ENCODE peak calls at places on chromosomes 2 and 18, in seven cellular contexts. D, W, K, R, M, O and V are unnamed samples.

GRCh38 chr2:46387292-46387691 is 90.1 kb downstream of the EPAS1 start:
- DNase-seq in M (no peak), K (no peak), R (no peak), D (no peak), O (no peak), W (no peak), V (peak)

GRCh38 chr2:158191076-158191566 is 89.4 kb downstream of the UPP2 start:
- DNase-seq in M (peak), D (no peak), O (no peak), K (peak), W (no peak), R (peak), V (peak)

GRCh38 chr2:193963472-193964119 is 1693.4 kb upstream of the SLC39A10 start:
- DNase-seq in W (no peak), K (peak), D (peak), R (peak), M (peak), O (no peak), V (no peak)

GRCh38 chr2:189933911-189934399 is 128.6 kb downstream of the MSTN start:
- DNase-seq in M (no peak), K (no peak), R (peak), D (no peak), W (no peak), O (no peak), V (no peak)

GRCh38 chr2:146477383-146477782 is 1367.4 kb upstream of the ACVR2A start:
- DNase-seq in M (no peak), R (no peak), O (no peak), W (no peak), K (no peak), D (no peak), V (peak)

GRCh38 chr2:109719871-109720270 is 74.2 kb upstream of the RGPD5 start:
- DNase-seq in O (no peak), W (no peak), D (no peak), K (no peak), R (no peak), M (no peak), V (peak)

GRCh38 chr2:1224901-1225300 is 188.4 kb upstream of the TPO start:
- DNase-seq in M (no peak), K (no peak), W (no peak), O (no peak), D (no peak), R (no peak), V (no peak)

GRCh38 chr18:48831113-48831759 is 119.5 kb downstream of the SMAD7 start:
- DNase-seq in D (no peak), O (peak), K (no peak), R (no peak), M (no peak), W (no peak), V (no peak)

GRCh38 chr2:54384301-54385035 is 71.7 kb upstream of the SPTBN1 start:
- DNase-seq in W (no peak), M (no peak), D (no peak), R (no peak), O (peak), K (no peak), V (no peak)

GRCh38 chr2:151777911-151778310 is 43.6 kb upstream of the NEB start:
- DNase-seq in R (no peak), K (no peak), O (no peak), M (no peak), W (no peak), D (no peak), V (no peak)

GRCh38 chr2:196066794-196067382 is 1.7 kb downstream of the DNAH7 start:
- DNase-seq in D (peak), K (no peak), O (no peak), M (peak), R (peak), W (peak), V (peak)

GRCh38 chr2:73939419-73939818 is 12.7 kb downstream of the DGUOK start:
- DNase-seq in K (no peak), D (no peak), O (peak), M (no peak), W (no peak), R (peak), V (no peak)

GRCh38 chr18:77108001-77108692 is 24.4 kb downstream of the MBP start:
- DNase-seq in R (peak), M (no peak), K (peak), D (peak), O (no peak), W (no peak), V (peak)

GRCh38 chr2:95333056-95333455 is 35.9 kb downstream of the KCNIP3 start:
- DNase-seq in R (no peak), W (no peak), M (no peak), O (no peak), K (no peak), D (no peak), V (no peak)

GRCh38 chr2:206164261-206164862 is 4.7 kb downstream of the EEF1B2 start:
- DNase-seq in D (peak), O (no peak), R (peak), K (peak), M (no peak), W (no peak), V (peak)

GRCh38 chr2:231667096-231667427 is 41.3 kb upstream of the PTMA start:
- DNase-seq in D (no peak), R (no peak), W (no peak), K (no peak), O (no peak), M (no peak), V (no peak)

GRCh38 chr2:231667497-231667896 is 40.8 kb upstream of the PTMA start:
- DNase-seq in W (no peak), M (no peak), R (no peak), O (peak), D (peak), K (no peak), V (no peak)

GRCh38 chr2:231664727-231665126 is 43.6 kb upstream of the PTMA start:
- DNase-seq in R (no peak), O (no peak), D (no peak), K (no peak), M (no peak), W (no peak), V (no peak)

GRCh38 chr2:231665208-231665921 is 43.0 kb upstream of the PTMA start:
- DNase-seq in O (peak), D (no peak), W (no peak), R (no peak), K (no peak), M (no peak), V (no peak)

GRCh38 chr2:231666171-231667095 is 41.9 kb upstream of the PTMA start:
- DNase-seq in M (peak), W (peak), R (peak), D (peak), O (peak), K (no peak), V (peak)
- H3K9ac ChIP-seq in M (peak), W (peak), R (peak), D (peak), O (peak), K (peak), V (peak)

GRCh38 chr2:36449213-36449612 is 93.6 kb downstream of the CRIM1 start:
- DNase-seq in D (no peak), M (no peak), K (no peak), O (no peak), W (no peak), R (no peak), V (no peak)

GRCh38 chr2:36450466-36451196 is 95.1 kb downstream of the CRIM1 start:
- DNase-seq in M (no peak), K (no peak), O (no peak), R (peak), D (no peak), W (no peak), V (no peak)

GRCh38 chr2:36451512-36451911 is 95.9 kb downstream of the CRIM1 start:
- DNase-seq in R (no peak), M (no peak), D (no peak), K (no peak), O (no peak), W (peak), V (no peak)

GRCh38 chr2:36452279-36452678 is 96.7 kb downstream of the CRIM1 start:
- DNase-seq in D (no peak), K (no peak), R (peak), O (no peak), W (no peak), M (no peak), V (no peak)

GRCh38 chr2:36449943-36450392 is 94.4 kb downstream of the CRIM1 start:
- DNase-seq in O (no peak), D (no peak), W (peak), R (no peak), K (no peak), M (no peak), V (no peak)
- H3K9ac ChIP-seq in O (no peak), D (no peak), W (no peak), R (peak), K (no peak), M (no peak), V (no peak)

DNA sequence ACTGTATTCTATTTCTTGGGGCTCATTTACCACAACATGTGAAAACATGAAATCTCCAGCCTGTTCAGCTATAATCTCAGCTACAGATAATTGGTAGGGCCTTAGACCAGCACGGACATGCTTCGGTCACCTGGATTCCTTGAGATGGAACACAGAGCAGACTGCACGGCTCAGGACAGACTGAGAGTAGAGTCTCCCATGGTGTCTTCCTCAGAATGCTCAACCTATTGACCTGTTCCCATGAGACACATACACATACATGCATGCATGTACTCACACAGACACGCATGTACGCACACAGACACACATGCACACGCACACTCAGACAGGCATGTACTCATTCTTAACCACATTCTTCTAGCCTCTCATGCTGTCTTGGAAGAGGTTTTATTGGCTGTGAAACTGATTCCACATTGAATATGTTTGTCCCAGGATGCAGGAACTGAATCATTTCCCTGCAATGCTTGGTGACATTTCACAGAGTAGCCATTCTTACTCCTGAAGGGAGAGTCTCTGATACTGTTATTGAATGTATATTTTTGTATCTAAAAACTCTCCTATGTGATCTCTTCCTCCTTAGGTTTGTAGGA is 23.5 kb upstream of the BZW1 start:
- DNase-seq in D (no peak), O (no peak), M (no peak), W (no peak), K (no peak), R (peak), V (no peak)
- H3K9ac ChIP-seq in D (no peak), O (no peak), M (no peak), W (no peak), K (no peak), R (peak), V (no peak)

GRCh38 chr18:12276736-12277554 is 22.8 kb downstream of the CIDEA start:
- DNase-seq in M (no peak), O (no peak), W (no peak), D (no peak), K (no peak), R (no peak), V (no peak)

GRCh38 chr18:12278765-12279682 is 24.9 kb downstream of the CIDEA start:
- DNase-seq in O (peak), W (no peak), M (no peak), R (peak), K (no peak), D (no peak), V (no peak)

GRCh38 chr18:12279781-12280531 is 25.8 kb downstream of the CIDEA start:
- DNase-seq in K (no peak), W (no peak), R (no peak), M (no peak), O (no peak), D (no peak), V (no peak)

GRCh38 chr18:12274793-12275192 is 20.6 kb downstream of the CIDEA start:
- DNase-seq in M (no peak), D (no peak), W (no peak), O (no peak), R (no peak), K (no peak), V (no peak)

DNA sequence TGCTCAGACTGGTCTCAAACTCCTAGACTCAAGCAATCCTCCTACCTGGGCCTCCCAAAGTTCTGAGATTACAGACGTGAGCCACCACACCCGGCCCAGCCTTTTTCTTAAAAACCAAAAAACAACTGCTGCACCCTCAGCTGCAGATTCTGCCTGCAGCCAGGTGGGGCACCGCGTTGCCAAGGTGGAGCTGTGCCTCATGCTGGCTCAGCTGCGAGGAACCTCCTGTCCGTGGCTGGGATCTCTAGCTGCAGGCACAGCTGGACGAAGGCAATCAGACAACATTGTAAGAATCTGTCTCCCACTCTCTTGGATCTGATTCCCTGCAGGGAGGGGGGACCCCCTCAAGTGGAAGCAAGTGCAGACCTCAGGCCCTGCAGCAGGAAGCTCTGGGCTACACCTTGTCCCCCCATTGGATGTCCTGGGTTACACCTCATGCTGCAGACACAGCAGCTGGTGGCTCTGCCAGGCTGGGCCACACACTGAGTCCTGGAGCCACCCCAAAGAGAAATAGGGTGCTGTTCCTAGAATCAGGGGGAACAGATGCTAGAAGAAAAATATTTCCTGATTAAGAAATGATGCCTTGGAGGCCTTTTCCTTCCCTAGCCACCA is 24.1 kb downstream of the CIDEA start:
- DNase-seq in M (no peak), D (peak), O (peak), K (no peak), W (no peak), R (peak), V (peak)
- H3K9ac ChIP-seq in M (no peak), D (no peak), O (no peak), K (no peak), W (no peak), R (peak), V (no peak)

GRCh38 chr2:113760400-113760799 is 4.0 kb upstream of the SLC35F5 start:
- DNase-seq in M (no peak), W (no peak), O (no peak), R (peak), D (no peak), K (no peak), V (no peak)
- H3K9ac ChIP-seq in M (no peak), W (no peak), O (no peak), R (no peak), D (no peak), K (no peak), V (no peak)

GRCh38 chr2:219422944-219423534 is 4.9 kb downstream of the DES start:
- DNase-seq in R (no peak), D (no peak), K (no peak), M (no peak), O (peak), W (no peak), V (no peak)
- H3K9ac ChIP-seq in R (no peak), D (no peak), K (no peak), M (no peak), O (no peak), W (no peak), V (no peak)

GRCh38 chr2:127410871-127411396 is 7.3 kb upstream of the PROC start:
- DNase-seq in O (no peak), W (no peak), K (no peak), R (peak), D (no peak), M (no peak), V (peak)

GRCh38 chr2:127407661-127408003 is 10.6 kb upstream of the PROC start:
- DNase-seq in O (no peak), D (no peak), K (no peak), R (no peak), M (no peak), W (no peak), V (peak)

GRCh38 chr2:127408004-127408806 is 10.0 kb upstream of the PROC start:
- DNase-seq in O (peak), M (peak), K (peak), R (peak), D (peak), W (peak), V (peak)

GRCh38 chr2:127407091-127407490 is 11.1 kb upstream of the PROC start:
- DNase-seq in W (no peak), O (no peak), K (no peak), D (no peak), R (no peak), M (no peak), V (no peak)

DNA sequence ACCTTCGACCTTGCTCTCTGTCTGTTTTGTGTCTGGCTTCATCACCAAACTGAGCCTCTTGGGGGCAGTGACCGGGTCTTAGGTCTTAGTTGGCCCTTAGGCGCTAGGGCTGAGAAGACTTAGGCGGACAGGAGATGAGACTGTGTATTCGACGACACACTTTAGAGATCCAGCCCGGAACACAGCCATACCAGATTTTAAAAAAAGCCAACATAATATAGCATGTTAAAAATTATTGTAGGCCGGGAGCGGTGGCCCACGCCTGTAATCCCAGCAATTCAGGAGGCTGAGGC is 9.5 kb upstream of the PROC start:
- DNase-seq in W (no peak), D (no peak), K (no peak), M (no peak), R (no peak), O (no peak), V (no peak)
- H3K9ac ChIP-seq in W (peak), D (no peak), K (no peak), M (peak), R (peak), O (no peak), V (peak)

DNA sequence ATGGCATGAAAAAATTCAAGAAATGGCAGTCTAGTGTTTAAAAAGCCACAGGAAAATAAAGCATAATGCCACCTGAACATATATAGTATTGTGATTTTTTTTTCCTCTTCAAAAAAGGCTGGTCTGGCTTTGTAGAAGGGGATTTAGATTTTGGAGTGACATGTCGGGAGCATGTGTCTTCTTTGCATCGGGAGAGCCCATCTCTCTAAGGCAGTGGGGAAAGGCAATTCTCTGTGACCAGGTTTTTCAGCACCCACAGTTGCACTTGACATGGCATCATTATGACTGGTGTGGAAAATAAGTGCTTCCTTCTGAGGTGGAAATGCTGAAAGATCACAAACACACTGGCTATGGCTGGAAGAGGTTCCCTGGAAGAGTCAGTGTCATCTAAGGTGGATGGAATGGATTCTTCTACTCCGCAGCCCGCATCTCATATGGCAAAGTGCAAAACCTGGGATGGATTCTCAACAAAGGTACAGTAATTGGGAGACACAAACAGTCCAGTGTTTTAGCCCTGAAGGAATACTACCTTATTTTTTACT is 172.5 kb downstream of the AGAP1 start:
- DNase-seq in M (peak), O (peak), K (peak), R (peak), W (no peak), D (no peak), V (peak)
- H3K9ac ChIP-seq in M (peak), O (peak), K (peak), R (peak), W (no peak), D (no peak), V (peak)

DNA sequence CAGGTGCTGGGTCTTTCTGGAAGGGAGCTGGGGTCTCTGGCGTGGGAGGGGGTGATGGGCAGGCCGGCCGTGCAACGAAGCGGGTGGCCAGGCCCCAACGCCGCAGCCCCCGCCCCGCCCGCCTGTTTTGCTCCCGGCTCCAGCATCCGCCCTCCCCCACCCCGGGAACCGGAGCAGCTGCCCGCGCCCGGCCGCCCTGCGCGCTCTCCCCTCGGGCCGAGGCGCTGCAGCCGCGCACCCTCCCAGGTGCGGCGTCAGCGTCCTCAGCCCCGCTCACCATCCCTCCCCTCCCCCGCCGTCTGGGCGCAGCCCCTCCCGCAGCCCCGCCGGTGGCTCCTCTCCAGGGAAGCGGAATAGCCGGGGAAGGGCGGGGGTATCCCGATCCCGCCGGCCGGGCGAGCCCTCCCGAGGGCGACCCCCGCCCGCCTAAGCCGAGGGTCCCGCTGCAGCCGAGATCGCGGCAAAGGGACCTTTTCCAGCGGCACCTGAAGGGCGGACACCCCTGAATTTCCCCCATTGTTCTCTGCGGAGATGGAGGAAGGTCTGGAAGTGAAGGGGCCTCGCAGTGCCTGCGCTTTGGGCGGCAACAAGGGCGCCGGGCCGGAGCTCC is 510 bp downstream of the KIF1A start:
- DNase-seq in D (no peak), R (no peak), K (no peak), O (no peak), M (no peak), W (no peak), V (no peak)
- H3K9ac ChIP-seq in D (no peak), R (no peak), K (no peak), O (peak), M (no peak), W (no peak), V (no peak)